ENCODE peak calls at places on chromosomes 4 and X, in ten cellular contexts. One of them, this sample, is unnamed.

GRCh38 chr4:187135878-187136277 is 412.2 kb upstream of the FAT1 start:
- DNase-seq in lower lobe of right lung: no peak
- DNase-seq in SJCRH30: no peak
- DNase-seq in transverse colon: no peak
- DNase-seq in AG04450: no peak
- DNase-seq in endodermal cell: no peak
- DNase-seq in foreskin fibroblast: no peak
- DNase-seq in brain microvascular endothelial cell: no peak
- DNase-seq in uterus: no peak
- DNase-seq in GM12865: no peak
- DNase-seq in this sample: no peak

GRCh38 chr4:141246683-141247429 is 26.2 kb downstream of the ZNF330 start:
- DNase-seq in foreskin fibroblast: peak; percentile 34
- DNase-seq in SJCRH30: no peak
- DNase-seq in brain microvascular endothelial cell: no peak
- DNase-seq in transverse colon: no peak
- DNase-seq in GM12865: no peak
- DNase-seq in uterus: no peak
- DNase-seq in AG04450: no peak
- DNase-seq in lower lobe of right lung: no peak
- DNase-seq in endodermal cell: no peak
- DNase-seq in this sample: no peak

GRCh38 chr4:182264139-182264752 is 21.0 kb downstream of the TENM3 start:
- DNase-seq in AG04450: no peak
- DNase-seq in SJCRH30: no peak
- DNase-seq in endodermal cell: no peak
- DNase-seq in lower lobe of right lung: no peak
- DNase-seq in foreskin fibroblast: no peak
- DNase-seq in uterus: no peak
- DNase-seq in GM12865: no peak
- DNase-seq in brain microvascular endothelial cell: no peak
- DNase-seq in transverse colon: no peak
- DNase-seq in this sample: no peak

GRCh38 chr4:48243429-48243828 is 26.2 kb downstream of the TEC start:
- DNase-seq in AG04450: no peak
- DNase-seq in brain microvascular endothelial cell: no peak
- DNase-seq in foreskin fibroblast: no peak
- DNase-seq in GM12865: no peak
- DNase-seq in endodermal cell: no peak
- DNase-seq in uterus: no peak
- DNase-seq in lower lobe of right lung: no peak
- DNase-seq in SJCRH30: no peak
- DNase-seq in transverse colon: no peak
- DNase-seq in this sample: no peak

GRCh38 chrX:107674480-107675364 is 46.4 kb downstream of the PRPS1 start:
- DNase-seq in uterus: peak; percentile 78
- DNase-seq in lower lobe of right lung: peak; percentile 69
- DNase-seq in foreskin fibroblast: peak; percentile 83
- DNase-seq in transverse colon: peak; percentile 69
- DNase-seq in SJCRH30: no peak
- DNase-seq in endodermal cell: peak; percentile 13
- DNase-seq in GM12865: peak; percentile 28
- DNase-seq in brain microvascular endothelial cell: peak; percentile 79
- DNase-seq in AG04450: no peak
- DNase-seq in this sample: peak; percentile 85

GRCh38 chrX:63330681-63331080 is 20.5 kb downstream of the SPIN4 start:
- DNase-seq in brain microvascular endothelial cell: no peak
- DNase-seq in SJCRH30: no peak
- DNase-seq in foreskin fibroblast: no peak
- DNase-seq in GM12865: no peak
- DNase-seq in endodermal cell: no peak
- DNase-seq in transverse colon: no peak
- DNase-seq in AG04450: no peak
- DNase-seq in lower lobe of right lung: peak; percentile 55
- DNase-seq in uterus: no peak
- DNase-seq in this sample: no peak

GRCh38 chr4:186307497-186307896 is 41.5 kb downstream of the F11 start:
- DNase-seq in uterus: no peak
- DNase-seq in AG04450: no peak
- DNase-seq in brain microvascular endothelial cell: no peak
- DNase-seq in lower lobe of right lung: no peak
- DNase-seq in endodermal cell: no peak
- DNase-seq in foreskin fibroblast: no peak
- DNase-seq in transverse colon: no peak
- DNase-seq in SJCRH30: no peak
- DNase-seq in GM12865: no peak
- DNase-seq in this sample: no peak

GRCh38 chr4:19880205-19880604 is 371.5 kb upstream of the SLIT2 start:
- DNase-seq in transverse colon: no peak
- DNase-seq in GM12865: no peak
- DNase-seq in foreskin fibroblast: peak; percentile 52
- DNase-seq in brain microvascular endothelial cell: no peak
- DNase-seq in SJCRH30: no peak
- DNase-seq in endodermal cell: no peak
- DNase-seq in lower lobe of right lung: no peak
- DNase-seq in AG04450: no peak
- DNase-seq in uterus: peak; percentile 16
- DNase-seq in this sample: no peak

GRCh38 chrX:80511969-80512760 is 91.9 kb downstream of the TENT5D start:
- DNase-seq in uterus: no peak
- DNase-seq in GM12865: peak; percentile 3
- DNase-seq in transverse colon: no peak
- DNase-seq in SJCRH30: no peak
- DNase-seq in AG04450: no peak
- DNase-seq in endodermal cell: peak; percentile 66
- DNase-seq in lower lobe of right lung: no peak
- DNase-seq in brain microvascular endothelial cell: no peak
- DNase-seq in foreskin fibroblast: no peak
- DNase-seq in this sample: no peak

GRCh38 chr4:142817442-142817841 is 28.7 kb downstream of the INPP4B start:
- DNase-seq in foreskin fibroblast: peak; percentile 95
- DNase-seq in brain microvascular endothelial cell: peak; percentile 88
- DNase-seq in SJCRH30: peak; percentile 87
- DNase-seq in lower lobe of right lung: no peak
- DNase-seq in endodermal cell: no peak
- DNase-seq in AG04450: peak; percentile 55
- DNase-seq in GM12865: no peak
- DNase-seq in transverse colon: no peak
- DNase-seq in uterus: no peak
- DNase-seq in this sample: peak; percentile 93

GRCh38 chr4:37745946-37746345 is 59.8 kb upstream of the RELL1 start:
- DNase-seq in foreskin fibroblast: peak; percentile 51
- DNase-seq in AG04450: no peak
- DNase-seq in GM12865: no peak
- DNase-seq in SJCRH30: no peak
- DNase-seq in endodermal cell: no peak
- DNase-seq in lower lobe of right lung: no peak
- DNase-seq in uterus: no peak
- DNase-seq in transverse colon: no peak
- DNase-seq in brain microvascular endothelial cell: no peak
- DNase-seq in this sample: no peak

GRCh38 chrX:29422034-29422433 is 793.3 kb upstream of the MAGEB2 start:
- DNase-seq in uterus: no peak
- DNase-seq in transverse colon: no peak
- DNase-seq in SJCRH30: no peak
- DNase-seq in lower lobe of right lung: no peak
- DNase-seq in AG04450: no peak
- DNase-seq in foreskin fibroblast: no peak
- DNase-seq in brain microvascular endothelial cell: no peak
- DNase-seq in endodermal cell: no peak
- DNase-seq in GM12865: no peak
- DNase-seq in this sample: no peak

GRCh38 chrX:87397103-87397886 is 120.3 kb upstream of the KLHL4 start:
- DNase-seq in brain microvascular endothelial cell: no peak
- DNase-seq in transverse colon: no peak
- DNase-seq in GM12865: no peak
- DNase-seq in lower lobe of right lung: no peak
- DNase-seq in uterus: no peak
- DNase-seq in endodermal cell: no peak
- DNase-seq in SJCRH30: no peak
- DNase-seq in foreskin fibroblast: no peak
- DNase-seq in AG04450: no peak
- DNase-seq in this sample: no peak

GRCh38 chr4:25914670-25915358 is 794 bp downstream of the SMIM20 start:
- DNase-seq in GM12865: no peak
- DNase-seq in SJCRH30: peak; percentile 54
- DNase-seq in AG04450: no peak
- DNase-seq in endodermal cell: no peak
- DNase-seq in brain microvascular endothelial cell: no peak
- DNase-seq in transverse colon: no peak
- DNase-seq in foreskin fibroblast: no peak
- DNase-seq in uterus: no peak
- DNase-seq in lower lobe of right lung: no peak
- DNase-seq in this sample: no peak

GRCh38 chr4:146382194-146382593 is 139.5 kb downstream of the SLC10A7 start:
- DNase-seq in endodermal cell: no peak
- DNase-seq in AG04450: no peak
- DNase-seq in lower lobe of right lung: no peak
- DNase-seq in GM12865: no peak
- DNase-seq in SJCRH30: no peak
- DNase-seq in brain microvascular endothelial cell: no peak
- DNase-seq in uterus: no peak
- DNase-seq in transverse colon: no peak
- DNase-seq in foreskin fibroblast: no peak
- DNase-seq in this sample: no peak

GRCh38 chrX:41084044-41084359 is 1.2 kb upstream of the USP9X start:
- DNase-seq in lower lobe of right lung: no peak
- DNase-seq in foreskin fibroblast: no peak
- DNase-seq in SJCRH30: no peak
- DNase-seq in uterus: no peak
- DNase-seq in transverse colon: no peak
- DNase-seq in AG04450: no peak
- DNase-seq in GM12865: no peak
- DNase-seq in brain microvascular endothelial cell: no peak
- DNase-seq in endodermal cell: no peak
- DNase-seq in this sample: no peak
- H3K4me3 ChIP-seq in lower lobe of right lung: peak overlapping the region; percentile 72
- H3K4me3 ChIP-seq in foreskin fibroblast: peak overlapping the region; percentile 64
- H3K4me3 ChIP-seq in SJCRH30: peak overlapping the region; percentile 91
- H3K4me3 ChIP-seq in uterus: peak overlapping the region; percentile 92
- H3K4me3 ChIP-seq in transverse colon: peak overlapping the region; percentile 75
- H3K4me3 ChIP-seq in AG04450: peak overlapping the region; percentile 75
- H3K4me3 ChIP-seq in GM12865: peak overlapping the region; percentile 72
- H3K4me3 ChIP-seq in brain microvascular endothelial cell: peak overlapping the region; percentile 93
- H3K4me3 ChIP-seq in endodermal cell: peak overlapping the region; percentile 87
- H3K4me3 ChIP-seq in this sample: peak overlapping the region; percentile 60

DNA sequence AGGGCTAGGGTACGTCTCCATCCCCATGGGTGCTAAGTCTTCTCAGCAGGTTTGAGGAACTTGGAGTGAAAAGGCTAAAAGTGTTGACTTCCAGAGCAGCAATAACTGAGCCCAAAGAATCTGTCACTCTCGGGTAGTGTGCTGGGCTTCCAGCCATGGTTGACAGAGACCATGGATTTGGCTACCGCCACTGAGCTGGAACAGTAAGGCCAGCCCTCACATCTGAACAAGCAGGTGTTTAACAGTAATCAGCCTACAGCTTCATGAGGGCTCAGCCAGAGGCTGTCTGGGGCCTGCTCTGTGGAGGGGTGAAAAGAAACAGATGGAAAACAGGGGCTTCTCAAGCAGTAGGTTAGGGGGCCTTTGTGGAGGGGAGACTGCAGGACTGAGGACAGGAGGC is 14.9 kb downstream of the RASL11B start:
- DNase-seq in foreskin fibroblast: no peak
- DNase-seq in SJCRH30: no peak
- DNase-seq in endodermal cell: peak; percentile 51
- DNase-seq in AG04450: no peak
- DNase-seq in transverse colon: no peak
- DNase-seq in brain microvascular endothelial cell: no peak
- DNase-seq in GM12865: no peak
- DNase-seq in uterus: no peak
- DNase-seq in lower lobe of right lung: no peak
- DNase-seq in this sample: no peak
- H3K4me3 ChIP-seq in foreskin fibroblast: no peak overlapping the region
- H3K4me3 ChIP-seq in SJCRH30: no peak overlapping the region
- H3K4me3 ChIP-seq in endodermal cell: no peak overlapping the region
- H3K4me3 ChIP-seq in AG04450: no peak overlapping the region
- H3K4me3 ChIP-seq in transverse colon: no peak overlapping the region
- H3K4me3 ChIP-seq in brain microvascular endothelial cell: no peak overlapping the region
- H3K4me3 ChIP-seq in GM12865: no peak overlapping the region
- H3K4me3 ChIP-seq in uterus: no peak overlapping the region
- H3K4me3 ChIP-seq in lower lobe of right lung: no peak overlapping the region
- H3K4me3 ChIP-seq in this sample: no peak overlapping the region

DNA sequence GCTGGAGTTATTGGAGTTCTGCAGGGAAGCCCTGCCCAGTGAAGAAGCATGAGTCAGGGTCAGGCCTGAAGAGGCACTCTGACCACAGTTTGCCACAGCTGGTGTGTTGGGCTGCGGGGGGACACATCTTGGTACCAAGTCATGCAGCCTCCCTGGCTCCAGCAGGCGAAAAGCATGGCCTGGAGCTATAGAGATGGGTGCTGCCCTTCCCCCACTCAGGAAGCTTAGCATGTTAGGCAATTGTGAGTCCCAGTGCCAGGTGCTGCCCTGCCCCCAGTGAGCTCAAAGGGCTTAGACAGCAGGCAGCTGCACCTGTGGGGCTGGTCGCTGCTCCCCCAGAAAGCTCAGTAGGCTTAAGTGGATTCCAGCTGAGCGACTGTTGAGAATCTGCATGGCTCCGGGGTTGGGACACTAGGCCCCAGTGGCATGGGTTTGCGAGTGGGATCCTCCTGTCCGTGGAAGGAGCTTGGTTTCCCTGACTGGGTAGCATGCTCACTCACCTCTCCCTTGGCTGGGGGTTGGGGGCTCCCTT is 755.5 kb downstream of the GLUD2 start:
- DNase-seq in GM12865: no peak
- DNase-seq in SJCRH30: peak; percentile 88
- DNase-seq in lower lobe of right lung: no peak
- DNase-seq in AG04450: no peak
- DNase-seq in brain microvascular endothelial cell: no peak
- DNase-seq in endodermal cell: no peak
- DNase-seq in uterus: no peak
- DNase-seq in foreskin fibroblast: no peak
- DNase-seq in transverse colon: no peak
- DNase-seq in this sample: no peak
- H3K4me3 ChIP-seq in GM12865: no peak overlapping the region
- H3K4me3 ChIP-seq in SJCRH30: no peak overlapping the region
- H3K4me3 ChIP-seq in lower lobe of right lung: no peak overlapping the region
- H3K4me3 ChIP-seq in AG04450: no peak overlapping the region
- H3K4me3 ChIP-seq in brain microvascular endothelial cell: no peak overlapping the region
- H3K4me3 ChIP-seq in endodermal cell: no peak overlapping the region
- H3K4me3 ChIP-seq in uterus: no peak overlapping the region
- H3K4me3 ChIP-seq in foreskin fibroblast: no peak overlapping the region
- H3K4me3 ChIP-seq in transverse colon: no peak overlapping the region
- H3K4me3 ChIP-seq in this sample: no peak overlapping the region

DNA sequence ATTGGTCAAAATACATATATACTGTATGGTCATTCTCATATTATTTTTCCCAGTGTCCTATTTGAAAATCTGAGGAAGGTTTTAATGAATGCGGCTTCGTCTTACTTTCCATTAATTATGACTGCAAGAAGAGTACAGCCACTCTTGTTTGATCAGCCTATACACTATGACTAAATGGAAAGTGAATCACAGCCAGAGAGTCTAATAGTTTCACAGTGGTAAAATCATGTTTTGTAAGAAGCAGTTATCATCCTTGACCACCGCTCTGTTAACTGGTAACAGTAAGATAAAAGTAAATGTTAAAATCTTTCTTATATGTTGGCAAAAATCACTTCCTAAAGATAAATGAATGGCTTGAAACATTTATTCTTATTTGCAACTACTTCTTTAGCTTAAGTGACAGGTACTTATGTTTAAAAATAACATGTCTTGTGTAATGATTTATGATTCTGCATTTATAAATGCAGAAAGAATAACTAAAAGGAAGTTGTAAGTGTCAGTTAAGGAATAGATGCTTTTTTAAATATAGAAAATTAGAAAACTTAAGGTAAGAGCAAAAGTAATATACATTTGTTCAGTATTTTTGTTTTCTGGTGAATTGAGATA is 13.3 kb downstream of the GALNT7 start:
- DNase-seq in SJCRH30: no peak
- DNase-seq in uterus: no peak
- DNase-seq in GM12865: no peak
- DNase-seq in lower lobe of right lung: no peak
- DNase-seq in endodermal cell: no peak
- DNase-seq in foreskin fibroblast: peak; percentile 65
- DNase-seq in transverse colon: no peak
- DNase-seq in AG04450: no peak
- DNase-seq in brain microvascular endothelial cell: peak; percentile 29
- DNase-seq in this sample: no peak
- H3K4me3 ChIP-seq in SJCRH30: no peak overlapping the region
- H3K4me3 ChIP-seq in uterus: no peak overlapping the region
- H3K4me3 ChIP-seq in GM12865: no peak overlapping the region
- H3K4me3 ChIP-seq in lower lobe of right lung: no peak overlapping the region
- H3K4me3 ChIP-seq in endodermal cell: no peak overlapping the region
- H3K4me3 ChIP-seq in foreskin fibroblast: no peak overlapping the region
- H3K4me3 ChIP-seq in transverse colon: no peak overlapping the region
- H3K4me3 ChIP-seq in AG04450: no peak overlapping the region
- H3K4me3 ChIP-seq in brain microvascular endothelial cell: no peak overlapping the region
- H3K4me3 ChIP-seq in this sample: no peak overlapping the region

This sample was measured in skeletal muscle cell.